ENCODE peak calls at places on chromosome 5, in six cellular contexts. S, Y, U, C, A and J are unnamed samples.

GRCh38 chr5:133790898-133791297 is 177.5 kb downstream of the C5orf15 start:
- DNase-seq in S (no peak), Y (no peak), U (no peak), C (no peak), A (no peak), J (no peak)

GRCh38 chr5:149730620-149731331 is 666 bp downstream of the PPARGC1B start:
- DNase-seq in S (peak), Y (peak), U (no peak), C (peak), A (no peak), J (no peak)

GRCh38 chr5:58188287-58188651 is 271.6 kb downstream of the PLK2 start:
- DNase-seq in S (no peak), Y (no peak), U (peak), C (peak), A (no peak), J (peak)

GRCh38 chr5:139862313-139862712 is 66.7 kb downstream of the PSD2 start:
- DNase-seq in S (peak), Y (no peak), U (no peak), C (no peak), A (no peak), J (no peak)

GRCh38 chr5:105475401-105475800 is 1912.8 kb upstream of the NUDT12 start:
- DNase-seq in S (no peak), Y (no peak), U (no peak), C (no peak), A (no peak), J (no peak)

GRCh38 chr5:139393497-139394122 is 1.3 kb downstream of the PROB1 start:
- DNase-seq in S (no peak), Y (no peak), U (no peak), C (no peak), A (no peak), J (no peak)

GRCh38 chr5:84202136-84202535 is 182.5 kb downstream of the EDIL3 start:
- DNase-seq in S (no peak), Y (no peak), U (peak), C (no peak), A (no peak), J (no peak)

GRCh38 chr5:154276932-154277331 is 86.4 kb downstream of the GALNT10 start:
- DNase-seq in S (no peak), Y (no peak), U (peak), C (no peak), A (no peak), J (peak)

GRCh38 chr5:44160443-44160842 is 228.8 kb downstream of the FGF10 start:
- DNase-seq in S (no peak), Y (no peak), U (no peak), C (no peak), A (no peak), J (no peak)

GRCh38 chr5:147822686-147823491 is 8.6 kb downstream of the SPINK1 start:
- DNase-seq in S (no peak), Y (peak), U (peak), C (peak), A (no peak), J (peak)

GRCh38 chr5:148746826-148747535 is 79.4 kb upstream of the ADRB2 start:
- DNase-seq in S (no peak), Y (no peak), U (no peak), C (no peak), A (no peak), J (no peak)

GRCh38 chr5:154378134-154378533 is 67.7 kb upstream of the SAP30L start:
- DNase-seq in S (no peak), Y (no peak), U (no peak), C (no peak), A (no peak), J (no peak)

GRCh38 chr5:68456756-68457217 is 241.2 kb downstream of the PIK3R1 start:
- DNase-seq in S (no peak), Y (no peak), U (no peak), C (peak), A (no peak), J (no peak)

GRCh38 chr5:121006206-121006605 is 542.1 kb downstream of the PRR16 start:
- DNase-seq in S (no peak), Y (no peak), U (no peak), C (no peak), A (no peak), J (no peak)

GRCh38 chr5:121008041-121008440 is 543.9 kb downstream of the PRR16 start:
- DNase-seq in S (no peak), Y (no peak), U (no peak), C (no peak), A (no peak), J (no peak)

DNA sequence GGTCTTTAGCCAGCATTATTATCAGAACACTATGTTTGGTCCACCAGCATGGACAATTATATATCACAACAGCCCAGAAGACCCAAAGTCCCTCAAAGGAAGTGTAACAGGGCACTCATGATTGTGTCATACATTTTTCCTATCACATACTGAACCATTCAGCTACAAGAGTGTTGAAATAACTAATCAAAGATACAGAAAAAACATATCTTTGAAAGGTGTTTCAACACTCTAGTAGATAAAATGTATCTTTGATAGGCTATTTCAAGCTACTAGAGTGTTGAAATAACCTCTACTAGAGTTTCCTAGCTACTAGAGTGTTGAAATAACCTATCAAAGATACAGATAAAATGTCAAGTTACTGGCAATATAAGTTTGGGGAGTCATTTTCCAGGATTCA is 545.0 kb downstream of the PRR16 start:
- DNase-seq in S (no peak), Y (no peak), U (no peak), C (no peak), A (no peak), J (no peak)
- TF ChIP-seq CTCF in S (no peak), Y (no peak), U (no peak), C (no peak), A (no peak), J (no peak)

GRCh38 chr5:177036921-177037320 is 14.4 kb downstream of the ZNF346 start:
- DNase-seq in S (no peak), Y (no peak), U (no peak), C (no peak), A (no peak), J (no peak)
- TF ChIP-seq CTCF in S (no peak), Y (no peak), U (no peak), C (no peak), A (no peak), J (no peak)

DNA sequence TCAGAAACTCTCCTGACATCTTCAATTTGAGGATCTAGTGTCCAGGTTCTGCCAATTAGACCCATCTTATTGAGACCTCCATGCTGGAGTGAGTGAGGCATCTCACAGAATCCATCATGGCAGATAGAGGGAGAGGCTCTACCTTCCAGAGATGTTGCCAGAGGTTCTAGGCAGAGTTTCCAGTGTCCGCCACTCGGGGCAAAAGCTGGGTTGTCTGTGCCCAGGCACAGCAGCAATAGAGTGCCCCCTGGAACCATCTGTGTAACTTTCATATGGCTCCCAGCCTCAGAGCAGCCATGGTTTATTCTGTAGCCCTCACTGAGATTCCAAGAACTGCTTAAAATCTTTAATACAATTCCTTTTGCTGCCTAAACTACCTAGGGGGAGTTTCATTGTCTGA is 16.6 kb upstream of the CCDC112 start:
- DNase-seq in S (no peak), Y (no peak), U (no peak), C (no peak), A (no peak), J (no peak)
- TF ChIP-seq CTCF in S (no peak), Y (no peak), U (no peak), C (no peak), A (no peak), J (no peak)

DNA sequence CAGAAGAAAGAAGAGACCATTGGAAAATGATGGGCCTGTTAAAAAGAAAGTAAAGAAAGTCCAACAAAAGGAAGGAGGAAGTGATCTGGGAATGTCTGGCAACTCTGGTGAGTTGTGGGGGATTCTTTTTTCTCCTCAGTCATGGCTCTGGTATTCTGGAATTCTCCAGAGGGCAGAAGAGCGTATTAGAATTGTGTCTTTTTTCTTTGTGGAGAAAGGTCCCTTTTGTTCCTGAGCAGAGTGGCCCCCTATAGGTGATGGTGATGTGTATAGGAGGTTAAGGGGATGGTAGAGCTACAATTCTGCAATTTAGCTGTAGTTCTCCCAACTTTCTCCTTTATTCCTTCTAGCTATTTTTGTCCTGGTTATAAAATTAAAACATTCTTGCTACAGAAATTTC is 1.6 kb upstream of the DHFR start:
- DNase-seq in S (no peak), Y (no peak), U (no peak), C (no peak), A (no peak), J (no peak)
- TF ChIP-seq CTCF in S (no peak), Y (no peak), U (peak), C (no peak), A (no peak), J (no peak)

DNA sequence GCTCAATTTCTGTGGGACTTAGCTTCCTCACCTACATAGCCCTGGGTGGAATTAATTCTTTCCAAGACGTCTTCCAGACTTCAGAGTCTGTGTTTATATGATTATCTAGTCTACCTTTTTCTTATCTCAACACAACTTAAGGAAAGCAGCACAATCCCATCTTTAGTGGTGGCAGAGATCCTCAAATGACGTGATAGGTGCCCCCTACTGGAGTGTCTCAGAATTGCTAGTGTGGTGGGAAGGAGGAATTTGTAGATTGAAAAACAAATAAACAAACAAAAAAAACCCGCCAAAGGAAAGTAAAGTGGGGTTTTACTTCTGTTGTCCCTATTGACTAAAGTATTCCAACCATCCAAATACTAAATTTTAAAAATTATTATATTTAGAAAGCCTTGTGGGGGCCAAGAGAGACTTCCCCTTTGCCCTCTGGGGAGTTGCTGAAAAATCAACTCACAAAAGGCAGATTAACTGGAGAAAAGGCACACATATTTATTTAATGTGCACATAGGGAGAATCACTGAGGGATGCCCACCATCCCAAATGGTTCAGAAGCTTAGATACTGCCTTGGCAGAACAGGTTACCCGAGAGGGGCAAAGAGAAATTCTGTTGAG is 283.3 kb downstream of the TMEM167A start:
- DNase-seq in S (no peak), Y (no peak), U (no peak), C (peak), A (no peak), J (no peak)
- TF ChIP-seq CTCF in S (peak), Y (peak), U (peak), C (peak), A (no peak), J (peak)

GRCh38 chr5:38518341-38518740 is 38.1 kb downstream of the LIFR start:
- DNase-seq in S (no peak), Y (no peak), U (no peak), C (no peak), A (no peak), J (no peak)

GRCh38 chr5:38515081-38515480 is 41.4 kb downstream of the LIFR start:
- DNase-seq in S (no peak), Y (no peak), U (no peak), C (no peak), A (no peak), J (no peak)

GRCh38 chr5:38519476-38519875 is 37.0 kb downstream of the LIFR start:
- DNase-seq in S (no peak), Y (no peak), U (no peak), C (no peak), A (no peak), J (no peak)

DNA sequence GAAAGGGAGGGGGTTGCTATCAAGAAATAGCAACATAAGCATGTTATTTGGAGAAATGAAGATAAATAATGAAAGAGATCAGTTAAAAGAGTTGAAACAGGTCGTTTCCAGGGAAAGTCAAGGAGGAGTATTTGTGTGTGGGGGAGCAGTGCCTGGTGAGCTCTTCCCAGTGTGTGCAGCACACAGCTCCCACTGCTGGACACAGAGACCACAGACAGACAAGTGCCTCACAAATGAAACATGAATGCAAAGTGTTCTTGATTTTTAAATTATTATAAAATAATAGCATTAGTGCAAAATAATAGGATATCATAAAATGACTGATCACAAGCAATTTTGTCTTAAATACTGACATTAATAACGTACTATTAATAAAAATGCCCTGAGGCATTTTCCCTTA is 40.8 kb downstream of the LIFR start:
- DNase-seq in S (no peak), Y (no peak), U (no peak), C (peak), A (no peak), J (no peak)
- TF ChIP-seq CTCF in S (peak), Y (no peak), U (peak), C (peak), A (no peak), J (peak)